ENCODE peak calls at places on chromosomes 3 and 15, in seven cellular contexts. U is HCT116, W is tibial nerve, Y is uterus, A is H1, B is A549, S is foreskin keratinocyte. C is an unnamed sample.

GRCh38 chr3:72319202-72320095 is 528.8 kb downstream of the SHQ1 start:
- DNase-seq in W (no peak), B (no peak), A (no peak), S (peak; percentile 12), U (no peak), Y (no peak), C (no peak)

GRCh38 chr3:155024006-155024638 is 56.0 kb upstream of the MME start:
- DNase-seq in U (no peak), S (peak; percentile 71), B (no peak), A (no peak), Y (no peak), W (no peak), C (no peak)

GRCh38 chr3:33883538-33884203 is 85.2 kb downstream of the PDCD6IP start:
- DNase-seq in U (peak; percentile 23), Y (no peak), W (no peak), B (peak; percentile 21), S (peak; percentile 20), A (no peak), C (no peak)

GRCh38 chr15:38868326-38869114 is 303.9 kb upstream of the RASGRP1 start:
- DNase-seq in S (peak; percentile 83), A (no peak), Y (no peak), W (peak; percentile 40), B (peak; percentile 88), U (peak; percentile 3), C (no peak)

GRCh38 chr3:126008219-126008618 is 39.2 kb downstream of the ROPN1B start:
- DNase-seq in W (no peak), B (no peak), S (no peak), A (no peak), U (no peak), Y (no peak), C (no peak)

GRCh38 chr3:32359766-32360513 is 31.7 kb upstream of the CMTM7 start:
- DNase-seq in Y (no peak), U (no peak), B (peak; percentile 15), A (peak; percentile 36), W (no peak), S (no peak), C (no peak)

GRCh38 chr3:81339040-81339845 is 422.2 kb downstream of the GBE1 start:
- DNase-seq in W (no peak), A (no peak), B (peak; percentile 28), U (no peak), S (peak; percentile 58), Y (no peak), C (no peak)

GRCh38 chr15:52337961-52338535 is 42.4 kb upstream of the MYO5C start:
- DNase-seq in U (no peak), W (no peak), Y (no peak), S (no peak), A (no peak), B (no peak), C (no peak)

GRCh38 chr3:16249336-16249735 is 15.4 kb downstream of the DPH3 start:
- DNase-seq in B (peak; percentile 41), A (no peak), U (peak; percentile 43), W (no peak), Y (no peak), S (no peak), C (no peak)

GRCh38 chr3:64548200-64548889 is 139.5 kb downstream of the ADAMTS9 start:
- DNase-seq in A (no peak), S (no peak), W (peak; percentile 31), B (no peak), U (no peak), Y (peak; percentile 77), C (no peak)

GRCh38 chr15:29242466-29243242 is 27.0 kb downstream of the NSMCE3 start:
- DNase-seq in Y (no peak), B (no peak), U (no peak), W (no peak), A (no peak), S (no peak), C (no peak)

GRCh38 chr3:184944221-184944620 is 132.3 kb downstream of the VPS8 start:
- DNase-seq in W (no peak), S (no peak), B (no peak), A (no peak), U (no peak), Y (no peak), C (no peak)

GRCh38 chr3:57144952-57145351 is 20.2 kb downstream of the IL17RD start:
- DNase-seq in S (no peak), U (no peak), A (no peak), B (no peak), W (no peak), Y (no peak), C (no peak)

GRCh38 chr15:57165992-57166391 is 210.3 kb upstream of the CGNL1 start:
- DNase-seq in U (no peak), A (no peak), S (peak; percentile 28), B (no peak), Y (no peak), W (no peak), C (no peak)

GRCh38 chr15:67107014-67107812 is 41.8 kb downstream of the SMAD3 start:
- DNase-seq in Y (peak; percentile 77), W (no peak), A (no peak), S (peak; percentile 98), U (peak; percentile 99), B (peak; percentile 99), C (no peak)

GRCh38 chr3:1571736-1572135 is 478.9 kb downstream of the CNTN6 start:
- DNase-seq in W (no peak), S (no peak), U (no peak), Y (no peak), B (no peak), A (no peak), C (no peak)

GRCh38 chr15:80816049-80816653 is 37.0 kb downstream of the CEMIP start:
- DNase-seq in A (no peak), Y (no peak), W (no peak), B (no peak), U (no peak), S (no peak), C (no peak)

GRCh38 chr3:85102774-85103173 is 144.0 kb downstream of the CADM2 start:
- DNase-seq in A (no peak), B (no peak), Y (no peak), U (no peak), S (no peak), W (no peak), C (no peak)

GRCh38 chr3:156291269-156292123 is 171.1 kb downstream of the KCNAB1 start:
- DNase-seq in S (no peak), A (no peak), U (no peak), W (no peak), Y (no peak), B (no peak), C (no peak)

GRCh38 chr15:70116317-70116716 is 18.6 kb upstream of the TLE3 start:
- DNase-seq in S (no peak), W (no peak), U (no peak), Y (no peak), A (no peak), B (no peak), C (no peak)

GRCh38 chr15:70376031-70376928 is 278.6 kb upstream of the TLE3 start:
- DNase-seq in B (no peak), S (peak; percentile 21), U (no peak), W (no peak), A (no peak), Y (no peak), C (no peak)

GRCh38 chr3:187798531-187799520 is 53.6 kb upstream of the BCL6 start:
- DNase-seq in U (no peak), W (no peak), Y (no peak), A (no peak), S (no peak), B (no peak), C (no peak)

GRCh38 chr15:27993996-27994775 is 104.9 kb downstream of the OCA2 start:
- DNase-seq in S (no peak), A (no peak), B (no peak), U (no peak), Y (no peak), W (no peak), C (no peak)

GRCh38 chr3:17195192-17195611 is 310.4 kb downstream of the PLCL2 start:
- DNase-seq in W (no peak), U (no peak), A (no peak), Y (no peak), S (no peak), B (no peak), C (no peak)

GRCh38 chr3:170741756-170742530 is 128.1 kb downstream of the RPL22L1 start:
- DNase-seq in B (no peak), U (no peak), W (no peak), Y (no peak), S (peak; percentile 75), A (no peak), C (no peak)

GRCh38 chr15:34355241-34355640 is 11.8 kb downstream of the LPCAT4 start:
- DNase-seq in W (no peak), B (no peak), A (no peak), Y (no peak), S (no peak), U (no peak), C (no peak)

GRCh38 chr3:4978966-4979400 is 254 bp upstream of the BHLHE40 start:
- DNase-seq in W (peak; percentile 85), B (peak; percentile 89), A (peak; percentile 50), Y (peak; percentile 94), S (peak; percentile 97), U (peak; percentile 95), C (peak; percentile 82)
- H3K4me1 ChIP-seq in W (peaks cover 27% of the 10 kb centered on the region), B (peaks cover 18% of the 10 kb centered on the region), A (peaks cover 4% of the 10 kb centered on the region), Y (peaks cover 12% of the 10 kb centered on the region), S (peaks cover 7% of the 10 kb centered on the region), U (peaks cover 70% of the 10 kb centered on the region), C (peaks cover 52% of the 10 kb centered on the region)

GRCh38 chr3:160402249-160403027 is 3.0 kb downstream of the SMC4 start:
- DNase-seq in Y (no peak), B (no peak), S (peak; percentile 21), A (no peak), W (no peak), U (no peak), C (no peak)
- H3K27ac ChIP-seq in Y (peak overlapping the region; percentile 92), B (peak overlapping the region; percentile 92), S (peak overlapping the region; percentile 17), A (no peak overlapping the region), W (no peak overlapping the region), U (no peak overlapping the region), C (no peak overlapping the region)

GRCh38 chr15:60964527-60964926 is 264.6 kb downstream of the RORA start:
- DNase-seq in S (no peak), B (no peak), W (no peak), U (no peak), A (no peak), Y (peak; percentile 31), C (no peak)
- TF ChIP-seq CTCF in S (no peak), B (no peak), W (no peak), U (no peak), A (no peak), Y (no peak), C (no peak)

DNA sequence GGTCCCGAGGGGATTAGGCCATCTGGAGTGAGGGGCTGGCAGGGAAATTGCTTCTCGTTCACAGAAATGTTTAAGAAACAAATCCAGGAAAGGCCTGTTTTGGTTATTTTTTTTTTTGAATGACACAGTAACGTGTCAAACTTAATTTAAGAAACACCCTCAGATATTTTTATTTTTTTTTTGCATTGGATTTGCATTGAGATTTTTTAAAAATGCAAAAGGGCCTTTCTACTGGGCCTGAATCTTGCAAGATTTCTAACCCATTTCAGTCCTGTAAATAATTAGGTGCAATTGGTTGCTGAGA is 25.0 kb upstream of the KLF13 start:
- DNase-seq in B (no peak), S (no peak), U (no peak), Y (no peak), A (no peak), W (no peak), C (no peak)
- H3K4me1 ChIP-seq in B (peaks cover 52% of the 10 kb centered on the region), S (no peaks in the 10 kb centered on the region), U (peaks cover 14% of the 10 kb centered on the region), Y (no peaks in the 10 kb centered on the region), A (peaks cover 47% of the 10 kb centered on the region), W (peaks cover 24% of the 10 kb centered on the region), C (peaks cover 17% of the 10 kb centered on the region)

GRCh38 chr15:63369296-63369695 is 12.3 kb downstream of the CA12 start:
- DNase-seq in S (peak; percentile 70), A (no peak), U (no peak), B (no peak), Y (no peak), W (no peak), C (no peak)
- H3K27ac ChIP-seq in S (peak overlapping the region; percentile 36), A (no peak overlapping the region), U (no peak overlapping the region), B (peak overlapping the region; percentile 93), Y (no peak overlapping the region), W (no peak overlapping the region), C (no peak overlapping the region)

C was measured in CD8-positive, alpha-beta T cell.